ENCODE peak calls at places on chromosomes 3 and 15, in eight cellular contexts. L is heart right ventricle, I is natural killer cell, S is GM12892, G is M059J, D is T-helper 1 cell, N is endodermal cell, K is NCI-H1436. M is an unnamed sample.

GRCh38 chr15:81449836-81450474 is 75.9 kb upstream of the TMC3 start:
- DNase-seq in I (no peak), N (no peak), K (no peak), D (no peak), L (no peak), G (no peak), S (no peak), M (no peak)

GRCh38 chr3:44762170-44762677 is 630 bp downstream of the KIF15 start:
- DNase-seq in D (no peak), I (no peak), S (no peak), G (peak; percentile 23), K (no peak), L (no peak), N (no peak), M (no peak)

GRCh38 chr3:45772341-45773035 is 23.8 kb downstream of the SLC6A20 start:
- DNase-seq in K (no peak), I (no peak), D (no peak), S (no peak), G (no peak), N (peak; percentile 27), L (no peak), M (no peak)

GRCh38 chr3:15097889-15098288 is 1.1 kb downstream of the RBSN start:
- DNase-seq in L (no peak), K (no peak), N (no peak), D (no peak), S (no peak), G (peak; percentile 42), I (peak; percentile 59), M (peak; percentile 36)

GRCh38 chr3:8069471-8069870 is 432.2 kb upstream of the LMCD1 start:
- DNase-seq in K (no peak), N (peak; percentile 57), L (no peak), G (no peak), D (no peak), S (no peak), I (no peak), M (peak; percentile 0)

GRCh38 chr3:6528951-6529350 is 332.0 kb upstream of the GRM7 start:
- DNase-seq in S (no peak), N (no peak), K (no peak), L (no peak), I (no peak), D (no peak), G (no peak), M (no peak)

GRCh38 chr15:39729500-39729899 is 53.1 kb downstream of the FSIP1 start:
- DNase-seq in L (no peak), N (no peak), G (no peak), D (no peak), S (no peak), I (no peak), K (no peak), M (no peak)

GRCh38 chr3:184472723-184473419 is 88.7 kb upstream of the EPHB3 start:
- DNase-seq in N (peak; percentile 22), D (no peak), K (no peak), S (no peak), L (no peak), G (no peak), I (no peak), M (no peak)

GRCh38 chr15:40256642-40257235 is 17.9 kb downstream of the PAK6 start:
- DNase-seq in N (no peak), D (no peak), I (no peak), L (no peak), K (no peak), S (no peak), G (peak; percentile 96), M (peak; percentile 94)

GRCh38 chr15:67501177-67501835 is 19.6 kb upstream of the C15orf61 start:
- DNase-seq in S (no peak), L (no peak), D (no peak), K (no peak), I (no peak), G (peak; percentile 57), N (no peak), M (peak; percentile 26)

GRCh38 chr3:101873619-101874018 is 24.3 kb downstream of the NFKBIZ start:
- DNase-seq in K (no peak), D (no peak), G (peak; percentile 62), L (no peak), N (no peak), I (no peak), S (no peak), M (peak; percentile 88)

GRCh38 chr15:62482715-62483429 is 317.8 kb upstream of the C2CD4B start:
- DNase-seq in S (no peak), K (no peak), I (no peak), D (no peak), L (no peak), G (peak; percentile 31), N (peak; percentile 94), M (peak; percentile 73)

GRCh38 chr15:75637245-75638009 is 2.6 kb downstream of the IMP3 start:
- DNase-seq in I (no peak), S (no peak), L (no peak), N (peak; percentile 48), D (no peak), G (no peak), K (no peak), M (peak; percentile 11)

GRCh38 chr15:84955089-84955848 is 26.4 kb upstream of the PDE8A start:
- DNase-seq in N (peak; percentile 90), K (peak; percentile 17), I (no peak), L (peak; percentile 71), S (no peak), D (peak; percentile 30), G (peak; percentile 76), M (peak; percentile 81)

GRCh38 chr3:133097214-133097613 is 59.0 kb downstream of the TMEM108 start:
- DNase-seq in G (peak; percentile 78), I (no peak), L (no peak), D (no peak), N (no peak), K (peak; percentile 60), S (no peak), M (no peak)

GRCh38 chr3:46706771-46707582 is 5.8 kb downstream of the TMIE start:
- DNase-seq in I (peak; percentile 13), N (peak; percentile 55), D (no peak), L (no peak), G (no peak), K (no peak), S (no peak), M (no peak)

GRCh38 chr3:103057477-103057876 is 622.7 kb downstream of the ZPLD1 start:
- DNase-seq in N (no peak), K (no peak), L (no peak), S (no peak), G (no peak), I (no peak), D (no peak), M (no peak)

GRCh38 chr3:36318584-36319200 is 61.6 kb upstream of the STAC start:
- DNase-seq in I (no peak), N (no peak), L (no peak), D (no peak), G (no peak), S (no peak), K (no peak), M (no peak)

GRCh38 chr15:86139828-86140227 is 60.2 kb downstream of the AGBL1 start:
- DNase-seq in L (no peak), N (peak; percentile 89), S (peak; percentile 2), I (no peak), D (no peak), K (no peak), G (no peak), M (no peak)

GRCh38 chr3:3801510-3801841 is 2.2 kb downstream of the LRRN1 start:
- DNase-seq in L (no peak), N (peak; percentile 63), G (no peak), S (no peak), I (no peak), D (no peak), K (no peak), M (no peak)

GRCh38 chr3:49906004-49906860 is 2.6 kb upstream of the MST1R start:
- DNase-seq in K (no peak), D (peak; percentile 33), N (peak; percentile 87), S (peak; percentile 78), L (peak; percentile 49), G (peak; percentile 59), I (peak; percentile 28), M (peak; percentile 61)

GRCh38 chr3:155753038-155753647 is 8.3 kb upstream of the PLCH1 start:
- DNase-seq in D (no peak), I (no peak), L (no peak), N (no peak), S (no peak), G (peak; percentile 51), K (peak; percentile 48), M (peak; percentile 33)

GRCh38 chr15:88574062-88574461 is 27.6 kb upstream of the DET1 start:
- DNase-seq in I (no peak), K (no peak), G (no peak), S (no peak), L (no peak), N (no peak), D (no peak), M (no peak)

GRCh38 chr3:16033889-16034687 is 140.4 kb upstream of the GALNT15 start:
- DNase-seq in N (no peak), D (no peak), S (no peak), I (no peak), K (no peak), G (peak; percentile 77), L (no peak), M (no peak)

GRCh38 chr3:38689346-38689745 is 39.9 kb upstream of the SCN5A start:
- DNase-seq in I (no peak), G (no peak), S (no peak), K (no peak), L (no peak), N (no peak), D (no peak), M (no peak)

GRCh38 chr3:119913021-119913420 is 131.1 kb downstream of the NR1I2 start:
- DNase-seq in L (no peak), N (no peak), G (peak; percentile 29), K (no peak), I (no peak), D (no peak), S (no peak), M (no peak)

GRCh38 chr3:23648326-23648964 is 157.3 kb upstream of the UBE2E1 start:
- DNase-seq in L (no peak), S (no peak), K (no peak), D (no peak), N (no peak), I (no peak), G (peak; percentile 46), M (peak; percentile 57)

GRCh38 chr3:186596568-186597287 is 16.1 kb upstream of the AHSG start:
- DNase-seq in S (no peak), G (peak; percentile 44), I (no peak), L (no peak), K (no peak), N (peak; percentile 77), D (no peak), M (no peak)

GRCh38 chr3:12957334-12957733 is 115.9 kb downstream of the IQSEC1 start:
- DNase-seq in I (no peak), N (no peak), D (no peak), G (no peak), S (no peak), L (no peak), K (no peak), M (no peak)

GRCh38 chr3:33128706-33129105 is 14.9 kb downstream of the CRTAP start:
- DNase-seq in K (no peak), G (no peak), D (no peak), L (no peak), S (no peak), I (no peak), N (no peak), M (no peak)

GRCh38 chr3:126056123-126056522 is 27.8 kb downstream of the SLC41A3 start:
- DNase-seq in D (no peak), I (no peak), G (no peak), N (no peak), L (no peak), S (no peak), K (no peak), M (no peak)

GRCh38 chr3:99896482-99896881 is 78.8 kb downstream of the CMSS1 start:
- DNase-seq in S (no peak), N (no peak), G (peak; percentile 53), L (no peak), K (peak; percentile 70), I (no peak), D (no peak), M (no peak)

GRCh38 chr3:134449277-134449676 is 36.5 kb downstream of the ANAPC13 start:
- DNase-seq in K (peak; percentile 16), S (no peak), L (no peak), N (peak; percentile 85), G (peak; percentile 67), I (no peak), D (no peak), M (peak; percentile 32)

GRCh38 chr15:90691369-90691768 is 25.8 kb upstream of the BLM start:
- DNase-seq in L (no peak), D (no peak), K (no peak), S (no peak), I (no peak), G (no peak), N (no peak), M (no peak)

M was measured in mesenchymal stem cell.